ENCODE peak calls at places on chromosome 3, in four cellular contexts. One of them, this sample, is unnamed.

GRCh38 chr3:10553586-10554235 is 48.3 kb upstream of the ATP2B2 start:
- DNase-seq in stomach: no peak
- DNase-seq in K562: peak; percentile 17
- DNase-seq in breast epithelium: peak; percentile 61
- DNase-seq in this sample: no peak

GRCh38 chr3:121883507-121883906 is 10.7 kb upstream of the SLC15A2 start:
- DNase-seq in stomach: no peak
- DNase-seq in K562: peak; percentile 10
- DNase-seq in breast epithelium: no peak
- DNase-seq in this sample: peak; percentile 11

GRCh38 chr3:179653106-179653776 is 401 bp downstream of the USP13 start:
- DNase-seq in stomach: peak; percentile 60
- DNase-seq in K562: peak; percentile 43
- DNase-seq in breast epithelium: peak; percentile 66
- DNase-seq in this sample: peak; percentile 82

GRCh38 chr3:164940737-164941136 is 137.6 kb downstream of the SI start:
- DNase-seq in stomach: no peak
- DNase-seq in K562: no peak
- DNase-seq in breast epithelium: no peak
- DNase-seq in this sample: no peak

GRCh38 chr3:69838696-69839515 is 99.6 kb downstream of the MITF start:
- DNase-seq in stomach: no peak
- DNase-seq in K562: no peak
- DNase-seq in breast epithelium: no peak
- DNase-seq in this sample: no peak

GRCh38 chr3:142987080-142987700 is 14.2 kb upstream of the U2SURP start:
- DNase-seq in stomach: no peak
- DNase-seq in K562: no peak
- DNase-seq in breast epithelium: no peak
- DNase-seq in this sample: peak; percentile 52

GRCh38 chr3:152175576-152175883 is 93.2 kb upstream of the MBNL1 start:
- DNase-seq in stomach: no peak
- DNase-seq in K562: no peak
- DNase-seq in breast epithelium: no peak
- DNase-seq in this sample: no peak

GRCh38 chr3:29747991-29748390 is 467.1 kb downstream of the RBMS3 start:
- DNase-seq in stomach: no peak
- DNase-seq in K562: no peak
- DNase-seq in breast epithelium: no peak
- DNase-seq in this sample: no peak

GRCh38 chr3:35322070-35322469 is 317.3 kb upstream of the ARPP21 start:
- DNase-seq in stomach: no peak
- DNase-seq in K562: no peak
- DNase-seq in breast epithelium: no peak
- DNase-seq in this sample: no peak

GRCh38 chr3:17125738-17126137 is 241.0 kb downstream of the PLCL2 start:
- DNase-seq in stomach: no peak
- DNase-seq in K562: no peak
- DNase-seq in breast epithelium: no peak
- DNase-seq in this sample: no peak

GRCh38 chr3:169865176-169865800 is 4.4 kb downstream of the LRRC31 start:
- DNase-seq in stomach: no peak
- DNase-seq in K562: no peak
- DNase-seq in breast epithelium: no peak
- DNase-seq in this sample: no peak

GRCh38 chr3:184565421-184566211 is 4.0 kb downstream of the EPHB3 start:
- DNase-seq in stomach: peak; percentile 88
- DNase-seq in K562: no peak
- DNase-seq in breast epithelium: peak; percentile 93
- DNase-seq in this sample: peak; percentile 67

GRCh38 chr3:122786067-122786466 is 7.6 kb downstream of the HSPBAP1 start:
- DNase-seq in stomach: no peak
- DNase-seq in K562: no peak
- DNase-seq in breast epithelium: no peak
- DNase-seq in this sample: no peak

GRCh38 chr3:150341893-150342292 is 66.2 kb upstream of the TSC22D2 start:
- DNase-seq in stomach: no peak
- DNase-seq in K562: no peak
- DNase-seq in breast epithelium: no peak
- DNase-seq in this sample: peak; percentile 42

GRCh38 chr3:4704552-4704951 is 211.4 kb downstream of the ITPR1 start:
- DNase-seq in stomach: no peak
- DNase-seq in K562: no peak
- DNase-seq in breast epithelium: no peak
- DNase-seq in this sample: no peak

GRCh38 chr3:31232049-31233040 is 300.4 kb upstream of the STT3B start:
- DNase-seq in stomach: no peak
- DNase-seq in K562: no peak
- DNase-seq in breast epithelium: no peak
- DNase-seq in this sample: no peak

GRCh38 chr3:36381311-36381956 is 1.1 kb downstream of the STAC start:
- DNase-seq in stomach: no peak
- DNase-seq in K562: no peak
- DNase-seq in breast epithelium: no peak
- DNase-seq in this sample: peak; percentile 41

GRCh38 chr3:104102386-104102785 is 1264.3 kb upstream of the ALCAM start:
- DNase-seq in stomach: no peak
- DNase-seq in K562: no peak
- DNase-seq in breast epithelium: no peak
- DNase-seq in this sample: no peak

GRCh38 chr3:193207290-193207689 is 33.7 kb upstream of the PLAAT1 start:
- DNase-seq in stomach: no peak
- DNase-seq in K562: no peak
- DNase-seq in breast epithelium: no peak
- DNase-seq in this sample: no peak

GRCh38 chr3:172314616-172315015 is 133.6 kb downstream of the GHSR start:
- DNase-seq in stomach: no peak
- DNase-seq in K562: no peak
- DNase-seq in breast epithelium: no peak
- DNase-seq in this sample: no peak

GRCh38 chr3:173725507-173725906 is 328.0 kb downstream of the NLGN1 start:
- DNase-seq in stomach: no peak
- DNase-seq in K562: no peak
- DNase-seq in breast epithelium: no peak
- DNase-seq in this sample: no peak

GRCh38 chr3:1118074-1118473 is 25.2 kb downstream of the CNTN6 start:
- DNase-seq in stomach: no peak
- DNase-seq in K562: no peak
- DNase-seq in breast epithelium: no peak
- DNase-seq in this sample: no peak

GRCh38 chr3:57852896-57853295 is 96.8 kb downstream of the SLMAP start:
- DNase-seq in stomach: no peak
- DNase-seq in K562: no peak
- DNase-seq in breast epithelium: no peak
- DNase-seq in this sample: peak; percentile 8

GRCh38 chr3:69200384-69201068 is 78.1 kb upstream of the LMOD3 start:
- DNase-seq in stomach: peak; percentile 73
- DNase-seq in K562: no peak
- DNase-seq in breast epithelium: peak; percentile 55
- DNase-seq in this sample: no peak

GRCh38 chr3:60917136-60917535 is 334.1 kb downstream of the FHIT start:
- DNase-seq in stomach: peak; percentile 31
- DNase-seq in K562: no peak
- DNase-seq in breast epithelium: no peak
- DNase-seq in this sample: peak; percentile 34

GRCh38 chr3:30347679-30348216 is 258.7 kb upstream of the TGFBR2 start:
- DNase-seq in stomach: no peak
- DNase-seq in K562: no peak
- DNase-seq in breast epithelium: no peak
- DNase-seq in this sample: no peak

GRCh38 chr3:25899352-25900101 is 109.6 kb downstream of the OXSM start:
- DNase-seq in stomach: no peak
- DNase-seq in K562: no peak
- DNase-seq in breast epithelium: no peak
- DNase-seq in this sample: no peak

GRCh38 chr3:27533718-27534578 is 49.8 kb upstream of the SLC4A7 start:
- DNase-seq in stomach: peak; percentile 28
- DNase-seq in K562: no peak
- DNase-seq in breast epithelium: no peak
- DNase-seq in this sample: no peak

GRCh38 chr3:20099020-20099539 is 58.8 kb downstream of the KAT2B start:
- DNase-seq in stomach: no peak
- DNase-seq in K562: no peak
- DNase-seq in breast epithelium: no peak
- DNase-seq in this sample: no peak
- H3K36me3 ChIP-seq in stomach: peaks cover 32% of the 10 kb centered on the region
- H3K36me3 ChIP-seq in K562: peaks cover 3% of the 10 kb centered on the region
- H3K36me3 ChIP-seq in breast epithelium: no peaks in the 10 kb centered on the region
- H3K36me3 ChIP-seq in this sample: no peaks in the 10 kb centered on the region

GRCh38 chr3:148439254-148439822 is 258.4 kb upstream of the AGTR1 start:
- DNase-seq in stomach: no peak
- DNase-seq in K562: no peak
- DNase-seq in breast epithelium: no peak
- DNase-seq in this sample: no peak

GRCh38 chr3:148435534-148435933 is 262.2 kb upstream of the AGTR1 start:
- DNase-seq in stomach: no peak
- DNase-seq in K562: no peak
- DNase-seq in breast epithelium: no peak
- DNase-seq in this sample: no peak

GRCh38 chr3:148429206-148429605 is 268.5 kb upstream of the AGTR1 start:
- DNase-seq in stomach: no peak
- DNase-seq in K562: no peak
- DNase-seq in breast epithelium: no peak
- DNase-seq in this sample: no peak

GRCh38 chr3:148433665-148434064 is 264.0 kb upstream of the AGTR1 start:
- DNase-seq in stomach: no peak
- DNase-seq in K562: no peak
- DNase-seq in breast epithelium: no peak
- DNase-seq in this sample: no peak
- TF ChIP-seq POLR2AphosphoS5 in stomach: no peak
- TF ChIP-seq POLR2AphosphoS5 in K562: no peak
- TF ChIP-seq POLR2AphosphoS5 in breast epithelium: no peak
- TF ChIP-seq POLR2AphosphoS5 in this sample: no peak

GRCh38 chr3:128067481-128067880 is 15.2 kb downstream of the SEC61A1 start:
- DNase-seq in stomach: no peak
- DNase-seq in K562: no peak
- DNase-seq in breast epithelium: no peak
- DNase-seq in this sample: no peak
- H3K36me3 ChIP-seq in stomach: peaks cover 100% of the 10 kb centered on the region
- H3K36me3 ChIP-seq in K562: peaks cover 98% of the 10 kb centered on the region
- H3K36me3 ChIP-seq in breast epithelium: peaks cover 4% of the 10 kb centered on the region
- H3K36me3 ChIP-seq in this sample: peaks cover 94% of the 10 kb centered on the region

DNA sequence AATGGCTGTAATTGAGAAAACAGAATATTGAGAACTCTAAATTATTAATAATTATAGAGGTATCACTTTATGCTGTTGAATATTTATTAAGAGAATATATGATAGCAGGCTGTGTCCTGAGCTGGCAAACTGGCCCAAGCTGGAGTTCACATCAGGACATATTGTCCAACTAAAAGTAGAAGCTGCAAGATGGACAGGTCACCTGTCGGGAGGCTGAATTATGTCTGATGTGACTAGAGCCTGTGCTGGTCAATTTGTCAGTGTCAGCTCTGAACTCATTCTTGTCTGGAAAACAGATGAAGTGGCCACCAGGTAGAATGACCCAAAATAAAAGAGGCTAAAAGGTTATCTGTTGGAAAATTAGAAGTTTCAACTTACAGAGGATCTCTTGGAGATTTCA is 392.2 kb downstream of the LRTM1 start:
- DNase-seq in stomach: no peak
- DNase-seq in K562: no peak
- DNase-seq in breast epithelium: no peak
- DNase-seq in this sample: no peak
- TF ChIP-seq POLR2AphosphoS5 in stomach: no peak
- TF ChIP-seq POLR2AphosphoS5 in K562: no peak
- TF ChIP-seq POLR2AphosphoS5 in breast epithelium: no peak
- TF ChIP-seq POLR2AphosphoS5 in this sample: no peak

DNA sequence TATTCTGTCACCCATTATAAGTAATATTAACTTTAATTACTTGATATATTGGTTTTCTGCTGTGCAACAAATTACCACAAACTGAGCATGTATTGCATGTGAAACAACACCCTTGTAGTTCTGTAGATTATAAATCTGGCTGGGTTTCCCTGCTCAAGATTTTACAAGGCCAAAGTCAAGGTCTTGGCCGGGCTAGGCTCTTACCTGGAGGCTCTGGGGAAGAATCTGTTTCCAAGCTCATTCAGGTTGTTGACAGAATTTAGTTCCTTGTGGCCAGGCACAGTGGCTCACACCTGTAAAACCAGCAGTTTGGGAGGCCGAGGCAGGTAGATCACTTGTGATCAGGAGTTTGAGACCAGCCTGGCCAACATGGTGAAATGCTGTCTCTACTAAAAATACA is 16.3 kb downstream of the TIMMDC1 start:
- DNase-seq in stomach: no peak
- DNase-seq in K562: no peak
- DNase-seq in breast epithelium: no peak
- DNase-seq in this sample: no peak
- H3K36me3 ChIP-seq in stomach: peaks cover 94% of the 10 kb centered on the region
- H3K36me3 ChIP-seq in K562: peaks cover 79% of the 10 kb centered on the region
- H3K36me3 ChIP-seq in breast epithelium: peaks cover 11% of the 10 kb centered on the region
- H3K36me3 ChIP-seq in this sample: peaks cover 87% of the 10 kb centered on the region

GRCh38 chr3:177615015-177615414 is 417.7 kb upstream of the TBL1XR1 start:
- DNase-seq in stomach: peak; percentile 77
- DNase-seq in K562: peak; percentile 34
- DNase-seq in breast epithelium: peak; percentile 60
- DNase-seq in this sample: no peak
- TF ChIP-seq POLR2AphosphoS5 in stomach: no peak
- TF ChIP-seq POLR2AphosphoS5 in K562: peak; percentile 20
- TF ChIP-seq POLR2AphosphoS5 in breast epithelium: peak; percentile 71
- TF ChIP-seq POLR2AphosphoS5 in this sample: no peak

DNA sequence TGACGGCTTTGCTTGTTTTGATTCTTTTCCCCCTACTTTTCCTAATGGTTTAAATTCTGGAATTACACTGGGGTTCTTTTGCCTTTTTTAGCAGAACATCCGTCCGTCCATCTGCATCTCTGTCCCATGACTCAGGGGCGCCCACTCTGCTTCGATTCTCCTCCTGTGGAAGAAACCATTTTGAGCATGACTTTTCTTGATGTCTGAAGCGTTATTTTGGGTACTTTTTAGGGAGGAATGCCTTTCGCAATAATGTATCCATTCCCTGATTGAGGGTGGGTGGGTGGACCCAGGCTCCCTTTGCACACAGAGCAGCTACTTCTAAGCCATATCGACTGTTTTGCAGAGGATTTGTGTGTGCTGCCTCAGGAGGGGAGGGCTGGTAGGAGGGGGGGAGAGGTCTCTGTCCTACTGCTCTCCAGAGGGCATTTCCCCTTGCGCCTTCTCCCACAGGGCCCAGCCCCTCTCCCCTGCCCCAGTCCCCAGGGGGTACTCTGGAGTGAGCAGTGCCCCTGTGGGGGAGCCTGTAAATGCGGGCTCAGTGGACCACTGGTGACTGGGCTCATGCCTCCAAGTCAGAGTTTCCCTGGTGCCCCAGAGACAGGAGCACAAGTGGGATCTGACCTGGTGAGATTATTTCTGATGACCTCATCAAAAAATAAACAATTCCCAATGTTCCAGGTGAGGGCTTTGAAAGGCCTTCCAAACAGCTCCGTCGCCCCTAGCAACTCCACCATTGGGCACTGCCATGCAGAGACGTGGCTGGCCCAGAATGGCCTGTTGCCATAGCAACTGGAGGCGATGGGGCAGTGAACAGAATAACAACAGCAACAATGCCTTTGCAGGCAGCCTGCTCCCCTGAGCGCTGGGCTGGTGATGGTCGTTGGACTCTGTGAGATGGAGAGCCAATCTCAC is 19.4 kb upstream of the BSN start:
- DNase-seq in stomach: peak; percentile 43
- DNase-seq in K562: no peak
- DNase-seq in breast epithelium: no peak
- DNase-seq in this sample: peak; percentile 75
- H3K36me3 ChIP-seq in stomach: peaks cover 49% of the 10 kb centered on the region
- H3K36me3 ChIP-seq in K562: peaks cover 37% of the 10 kb centered on the region
- H3K36me3 ChIP-seq in breast epithelium: peaks cover 6% of the 10 kb centered on the region
- H3K36me3 ChIP-seq in this sample: peaks cover 5% of the 10 kb centered on the region

GRCh38 chr3:14262212-14262611 is 83.6 kb downstream of the LSM3 start:
- DNase-seq in stomach: no peak
- DNase-seq in K562: no peak
- DNase-seq in breast epithelium: no peak
- DNase-seq in this sample: no peak
- TF ChIP-seq POLR2AphosphoS5 in stomach: no peak
- TF ChIP-seq POLR2AphosphoS5 in K562: no peak
- TF ChIP-seq POLR2AphosphoS5 in breast epithelium: no peak
- TF ChIP-seq POLR2AphosphoS5 in this sample: no peak

This sample was measured in SK-N-SH.